ENCODE peak calls at places on chromosomes 13 and 19, in five cellular contexts. D, V, T, S and A are unnamed samples.

GRCh38 chr19:8663920-8664670 is 33.7 kb downstream of the NFILZ start:
- DNase-seq in D (peak), V (peak), T (no peak), S (no peak), A (no peak)

GRCh38 chr13:34611678-34612077 is 330.4 kb upstream of the NBEA start:
- DNase-seq in D (no peak), V (no peak), T (no peak), S (no peak), A (no peak)

GRCh38 chr19:47380559-47380958 is 31.4 kb downstream of the DHX34 start:
- DNase-seq in D (no peak), V (no peak), T (no peak), S (no peak), A (no peak)

GRCh38 chr19:35346193-35347052 is 1.3 kb upstream of the FFAR1 start:
- DNase-seq in D (peak), V (peak), T (no peak), S (no peak), A (no peak)

GRCh38 chr13:101942038-101942437 is 459.8 kb downstream of the FGF14 start:
- DNase-seq in D (no peak), V (no peak), T (peak), S (no peak), A (peak)

GRCh38 chr13:76758257-76758656 is 127.9 kb downstream of the KCTD12 start:
- DNase-seq in D (no peak), V (no peak), T (no peak), S (no peak), A (no peak)

GRCh38 chr13:31851201-31851600 is 111.9 kb downstream of the RXFP2 start:
- DNase-seq in D (no peak), V (no peak), T (no peak), S (no peak), A (no peak)

GRCh38 chr13:110261166-110262081 is 45.5 kb downstream of the COL4A1 start:
- DNase-seq in D (no peak), V (no peak), T (no peak), S (no peak), A (no peak)

GRCh38 chr13:95385373-95385772 is 84.1 kb upstream of the ABCC4 start:
- DNase-seq in D (no peak), V (no peak), T (no peak), S (no peak), A (no peak)

GRCh38 chr13:36998624-36999041 is 507 bp downstream of the ALG5 start:
- DNase-seq in D (peak), V (no peak), T (peak), S (peak), A (no peak)

GRCh38 chr13:32284927-32285632 is 30.1 kb downstream of the ZAR1L start:
- DNase-seq in D (no peak), V (no peak), T (no peak), S (no peak), A (peak)

GRCh38 chr13:94192576-94192975 is 286.9 kb downstream of the DCT start:
- DNase-seq in D (no peak), V (no peak), T (peak), S (no peak), A (no peak)

GRCh38 chr13:43516401-43516826 is 270.4 kb downstream of the ENOX1 start:
- DNase-seq in D (no peak), V (no peak), T (no peak), S (no peak), A (no peak)

GRCh38 chr13:102707465-102707864 is 12.6 kb upstream of the METTL21C start:
- DNase-seq in D (no peak), V (no peak), T (peak), S (no peak), A (peak)

GRCh38 chr19:33703821-33704220 is 82.1 kb downstream of the CHST8 start:
- DNase-seq in D (no peak), V (no peak), T (no peak), S (no peak), A (no peak)